ENCODE peak calls at places on chromosomes 12 and 14, in four cellular contexts. H is HCT116, S is GM23338, B is sigmoid colon. U is an unnamed sample.
A peak's percentile ranks its signal among the peaks of the same experiment; 100 is the strongest.

GRCh38 chr12:15589328-15590032 is 199.7 kb downstream of the EPS8 start:
- DNase-seq in B (no peak), H (no peak), S (no peak), U (no peak)

GRCh38 chr14:105853089-105853906 is 326.9 kb downstream of the TMEM121 start:
- DNase-seq in B (no peak), S (no peak), H (no peak), U (no peak)

GRCh38 chr14:90536092-90536491 is 139.3 kb downstream of the CALM1 start:
- DNase-seq in H (no peak), S (no peak), B (no peak), U (peak; percentile 64)

GRCh38 chr12:112096667-112097066 is 11.9 kb downstream of the NAA25 start:
- DNase-seq in S (no peak), H (peak; percentile 87), B (no peak), U (no peak)

GRCh38 chr14:41973178-41973577 is 366.5 kb downstream of the LRFN5 start:
- DNase-seq in B (no peak), H (no peak), S (no peak), U (no peak)

GRCh38 chr12:124774054-124774461 is 89.6 kb downstream of the SCARB1 start:
- DNase-seq in S (no peak), H (no peak), B (no peak), U (no peak)

GRCh38 chr12:32305163-32305562 is 94.2 kb upstream of the FGD4 start:
- DNase-seq in H (peak; percentile 21), B (no peak), S (no peak), U (no peak)

GRCh38 chr12:133129368-133130037 is 571 bp downstream of the ZNF891 start:
- DNase-seq in B (no peak), S (peak; percentile 37), H (no peak), U (no peak)

GRCh38 chr12:75986001-75986739 is 45.4 kb downstream of the PHLDA1 start:
- DNase-seq in H (no peak), B (no peak), S (no peak), U (no peak)

GRCh38 chr14:90114554-90114953 is 52.8 kb downstream of the KCNK13 start:
- DNase-seq in S (no peak), B (no peak), H (no peak), U (no peak)

GRCh38 chr12:20372326-20373097 is 4.2 kb downstream of the PDE3A start:
- DNase-seq in H (no peak), B (no peak), S (no peak), U (no peak)

GRCh38 chr14:67674139-67674479 is 323 bp downstream of the VTI1B start:
- DNase-seq in B (peak; percentile 83), H (peak; percentile 28), S (peak; percentile 88), U (peak; percentile 87)

GRCh38 chr12:3580071-3580749 is 89.2 kb downstream of the PRMT8 start:
- DNase-seq in S (no peak), B (no peak), H (no peak), U (no peak)

GRCh38 chr12:66417217-66417616 is 114.9 kb downstream of the HELB start:
- DNase-seq in B (no peak), H (no peak), S (no peak), U (no peak)

GRCh38 chr12:124420972-124421674 is 126.2 kb downstream of the RFLNA start:
- DNase-seq in H (no peak), S (no peak), B (no peak), U (no peak)

GRCh38 chr12:42382013-42382696 is 56.2 kb downstream of the PPHLN1 start:
- DNase-seq in S (peak; percentile 44), B (no peak), H (no peak), U (no peak)

GRCh38 chr12:7907009-7907408 is 29.0 kb downstream of the SLC2A3 start:
- DNase-seq in S (peak; percentile 85), H (peak; percentile 56), B (no peak), U (no peak)

GRCh38 chr14:36556811-36557433 is 25.5 kb downstream of the NKX2-8 start:
- DNase-seq in H (peak; percentile 19), S (peak; percentile 65), B (no peak), U (no peak)

GRCh38 chr12:85422766-85423165 is 142.7 kb downstream of the ALX1 start:
- DNase-seq in H (no peak), S (no peak), B (no peak), U (no peak)

GRCh38 chr12:109744991-109745942 is 31.6 kb downstream of the FAM222A start:
- DNase-seq in S (no peak), H (no peak), B (no peak), U (peak; percentile 6)

GRCh38 chr12:51730745-51731144 is 117.8 kb downstream of the FIGNL2 start:
- DNase-seq in S (no peak), B (no peak), H (no peak), U (no peak)

GRCh38 chr12:87092421-87092820 is 836.2 kb upstream of the MGAT4C start:
- DNase-seq in B (no peak), S (no peak), H (no peak), U (no peak)

GRCh38 chr14:100419856-100420255 is 96.7 kb downstream of the SLC25A47 start:
- DNase-seq in H (no peak), B (peak; percentile 20), S (peak; percentile 63), U (no peak)

GRCh38 chr14:81144811-81145598 is 75.8 kb downstream of the GTF2A1 start:
- DNase-seq in H (no peak), S (no peak), B (no peak), U (no peak)

GRCh38 chr14:22282429-22282828 is 306.6 kb downstream of the DAD1 start:
- DNase-seq in S (no peak), H (no peak), B (no peak), U (no peak)

GRCh38 chr14:31080060-31080459 is 53.9 kb upstream of the STRN3 start:
- DNase-seq in B (no peak), S (no peak), H (no peak), U (no peak)
- TF ChIP-seq CTCF in B (no peak), S (no peak), H (no peak), U (no peak)

DNA sequence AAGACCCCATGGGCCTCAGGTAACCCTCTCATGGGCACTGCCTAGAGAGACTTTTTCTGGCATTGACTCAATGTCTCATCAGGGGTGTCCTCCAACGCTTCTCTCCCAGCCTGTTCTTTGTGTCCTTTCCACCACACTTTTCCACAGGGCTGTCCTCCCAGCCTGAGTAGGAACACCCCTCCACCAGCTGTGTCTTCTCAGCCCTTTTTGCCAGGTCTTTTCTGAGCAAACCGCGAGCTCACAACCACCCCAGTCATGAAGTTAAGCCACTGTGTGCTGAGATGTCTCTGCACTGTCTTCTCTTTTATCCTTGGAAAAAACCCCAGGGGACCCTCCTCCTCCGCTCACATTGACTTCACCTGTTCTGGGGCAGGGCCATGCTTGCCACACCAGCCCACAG is 50.2 kb upstream of the PNMA1 start:
- DNase-seq in S (no peak), H (no peak), B (peak; percentile 85), U (no peak)
- H3K4me1 ChIP-seq in S (peaks cover 13% of the 10 kb centered on the region), H (peaks cover 36% of the 10 kb centered on the region), B (no peaks in the 10 kb centered on the region), U (peaks cover 79% of the 10 kb centered on the region)

DNA sequence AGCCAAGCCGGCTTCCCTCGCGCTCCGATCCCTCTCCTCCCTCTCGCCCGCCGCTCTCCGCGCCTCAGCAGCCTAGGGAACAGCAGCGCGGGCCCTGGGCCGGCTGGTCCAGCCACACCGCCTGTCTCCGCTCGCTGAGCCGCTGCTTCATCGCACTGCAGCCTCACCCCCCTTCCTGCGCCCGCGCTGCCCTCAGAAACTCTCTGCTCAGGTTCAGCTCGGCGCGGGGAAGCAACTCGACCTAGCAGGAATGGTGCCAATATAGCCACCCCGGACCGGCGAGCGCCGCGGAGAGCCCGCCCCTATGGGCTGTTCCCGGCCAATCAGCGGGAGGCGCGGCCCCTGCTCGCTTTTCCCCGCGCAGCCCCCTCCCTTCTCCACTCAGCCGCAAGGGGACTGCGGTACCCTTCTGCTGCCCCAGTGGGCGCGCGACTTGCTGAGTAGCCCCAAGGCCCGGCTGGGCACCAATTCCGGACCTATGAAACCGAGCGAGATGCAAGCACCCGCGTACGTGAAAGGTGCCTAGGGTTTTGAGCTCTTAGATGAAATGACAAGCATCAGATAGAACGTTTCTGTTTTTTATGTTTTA is at the start of gene ADAMTS20:
- DNase-seq in H (no peak), B (no peak), S (peak; percentile 95), U (no peak)
- H3K4me3 ChIP-seq in H (no peak within 1 kb of the TSS), B (no peak within 1 kb of the TSS), S (peak within 1 kb of the TSS; percentile 79), U (no peak within 1 kb of the TSS)

GRCh38 chr14:99118046-99118721 is 153.8 kb downstream of the BCL11B start:
- DNase-seq in B (no peak), H (no peak), S (peak; percentile 84), U (no peak)
- TF ChIP-seq CTCF in B (no peak), H (no peak), S (no peak), U (no peak)

GRCh38 chr14:74653386-74654138 is 41.5 kb upstream of the LTBP2 start:
- DNase-seq in B (no peak), S (no peak), H (no peak), U (no peak)
- H3K4me1 ChIP-seq in B (no peaks in the 10 kb centered on the region), S (no peaks in the 10 kb centered on the region), H (no peaks in the 10 kb centered on the region), U (peaks cover 10% of the 10 kb centered on the region)

GRCh38 chr14:87052646-87053225 is 940.2 kb downstream of the GALC start:
- DNase-seq in S (no peak), H (no peak), B (no peak), U (no peak)

GRCh38 chr14:87049886-87050820 is 942.8 kb downstream of the GALC start:
- DNase-seq in H (no peak), B (no peak), S (peak; percentile 78), U (no peak)

GRCh38 chr14:87059060-87059827 is 933.7 kb downstream of the GALC start:
- DNase-seq in H (no peak), B (no peak), S (no peak), U (no peak)

DNA sequence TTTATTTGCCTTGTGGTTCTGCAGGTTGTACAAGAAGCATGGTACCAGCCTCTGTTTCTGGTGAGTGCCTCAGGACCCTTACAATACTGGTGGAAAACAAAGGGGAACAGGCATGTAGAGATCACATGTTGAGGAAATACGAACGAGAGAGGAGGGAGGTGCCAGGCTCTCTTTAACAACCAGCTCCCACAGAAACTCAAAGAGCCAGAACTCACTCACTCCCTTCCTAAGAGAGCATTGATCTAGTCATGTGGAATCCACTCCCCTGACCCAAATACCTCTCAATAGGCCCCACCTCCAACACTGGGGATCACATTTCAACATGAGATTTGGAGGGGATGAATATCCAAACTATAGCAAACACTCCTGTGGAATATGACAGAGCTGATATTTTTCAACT is 938.0 kb downstream of the GALC start:
- DNase-seq in B (no peak), S (peak; percentile 47), H (no peak), U (no peak)
- H3K4me3 ChIP-seq in B (no peak overlapping the region), S (no peak overlapping the region), H (no peak overlapping the region), U (no peak overlapping the region)

GRCh38 chr14:31326111-31326510 is 94.2 kb downstream of the HEATR5A start:
- DNase-seq in H (peak; percentile 15), B (no peak), S (no peak), U (no peak)
- TF ChIP-seq CTCF in H (peak; percentile 27), B (no peak), S (no peak), U (no peak)

U was measured in upper lobe of right lung.